ENCODE peak calls at places on chromosomes 7 and 10, in seven cellular contexts. E, C, T, N, R, H and V are unnamed samples.

GRCh38 chr7:143395187-143396149 is 13.2 kb downstream of the EPHA1 start:
- DNase-seq in E (peak), C (peak), N (no peak), R (no peak), H (no peak), T (no peak), V (no peak)

GRCh38 chr10:128493811-128494210 is 367.6 kb upstream of the MKI67 start:
- DNase-seq in E (no peak), T (no peak), H (no peak), R (no peak), C (no peak), N (no peak), V (no peak)

GRCh38 chr10:124956764-124957163 is 14.8 kb downstream of the ZRANB1 start:
- DNase-seq in N (no peak), H (no peak), C (no peak), R (no peak), E (no peak), T (no peak), V (no peak)

GRCh38 chr7:33186187-33186586 is 56.8 kb downstream of the BBS9 start:
- DNase-seq in N (no peak), E (no peak), C (no peak), T (peak), H (no peak), R (peak), V (no peak)

GRCh38 chr10:52318136-52318810 is 4.2 kb downstream of the DKK1 start:
- DNase-seq in H (no peak), C (no peak), T (peak), R (peak), E (no peak), N (no peak), V (no peak)

GRCh38 chr7:136869991-136870798 is 1.7 kb downstream of the CHRM2 start:
- DNase-seq in E (peak), C (no peak), N (peak), H (peak), T (no peak), R (no peak), V (no peak)

GRCh38 chr10:78717200-78717599 is 351.6 kb upstream of the ZMIZ1 start:
- DNase-seq in C (no peak), H (no peak), N (no peak), R (peak), E (no peak), T (peak), V (no peak)

GRCh38 chr10:47339759-47340612 is 8.2 kb upstream of the RBP3 start:
- DNase-seq in N (no peak), E (no peak), T (no peak), H (peak), C (no peak), R (no peak), V (no peak)

GRCh38 chr7:7567898-7568531 is 1.3 kb downstream of the MIOS start:
- DNase-seq in T (no peak), N (no peak), R (no peak), C (no peak), E (no peak), H (no peak), V (no peak)

GRCh38 chr10:79061441-79062315 is 7.1 kb upstream of the ZMIZ1 start:
- DNase-seq in N (no peak), E (peak), R (no peak), C (peak), T (no peak), H (no peak), V (no peak)

GRCh38 chr10:45224219-45224841 is 91.1 kb downstream of the OR13A1 start:
- DNase-seq in T (no peak), E (no peak), R (no peak), N (no peak), H (no peak), C (no peak), V (no peak)

GRCh38 chr7:103794424-103794823 is 195.0 kb downstream of the RELN start:
- DNase-seq in C (no peak), E (no peak), H (no peak), T (no peak), R (no peak), N (no peak), V (no peak)
- TF ChIP-seq CTCF in C (no peak), E (no peak), H (no peak), T (no peak), R (no peak), N (no peak), V (no peak)

DNA sequence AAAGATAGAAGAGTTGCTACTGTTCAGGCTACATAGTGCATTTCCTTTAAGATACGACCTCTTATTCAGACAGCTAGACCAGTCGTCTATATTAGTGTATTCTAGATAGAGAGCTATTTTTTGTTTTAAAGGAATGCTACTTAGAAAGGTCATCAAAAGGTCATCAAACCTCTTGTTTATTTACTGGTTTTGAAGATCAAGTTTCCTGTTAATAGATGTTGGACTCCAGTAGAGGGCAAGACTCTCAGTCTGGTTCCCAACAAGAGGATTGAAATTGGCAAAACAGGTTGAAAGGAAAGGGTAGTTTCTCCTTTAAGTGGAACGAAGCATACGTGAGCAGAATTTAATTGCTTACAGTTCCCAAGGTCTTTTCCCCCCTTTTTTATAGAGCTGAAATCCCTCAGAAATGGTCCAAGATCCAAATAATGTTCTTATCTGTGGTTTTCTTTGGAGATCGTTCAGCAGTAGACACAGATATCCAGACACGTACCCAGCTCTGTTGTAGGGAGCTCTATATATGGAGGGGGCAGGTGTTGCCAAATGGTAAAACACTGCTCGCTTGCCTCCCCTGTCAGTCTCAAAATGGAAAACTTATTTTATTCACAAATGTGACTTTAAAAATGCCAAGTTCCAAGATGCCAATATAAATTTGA is 37.2 kb downstream of the BAMBI start:
- DNase-seq in T (peak), E (no peak), C (no peak), N (no peak), R (peak), H (no peak), V (no peak)
- H3K4me3 ChIP-seq in T (no peak), E (no peak), C (no peak), N (no peak), R (no peak), H (no peak), V (no peak)

DNA sequence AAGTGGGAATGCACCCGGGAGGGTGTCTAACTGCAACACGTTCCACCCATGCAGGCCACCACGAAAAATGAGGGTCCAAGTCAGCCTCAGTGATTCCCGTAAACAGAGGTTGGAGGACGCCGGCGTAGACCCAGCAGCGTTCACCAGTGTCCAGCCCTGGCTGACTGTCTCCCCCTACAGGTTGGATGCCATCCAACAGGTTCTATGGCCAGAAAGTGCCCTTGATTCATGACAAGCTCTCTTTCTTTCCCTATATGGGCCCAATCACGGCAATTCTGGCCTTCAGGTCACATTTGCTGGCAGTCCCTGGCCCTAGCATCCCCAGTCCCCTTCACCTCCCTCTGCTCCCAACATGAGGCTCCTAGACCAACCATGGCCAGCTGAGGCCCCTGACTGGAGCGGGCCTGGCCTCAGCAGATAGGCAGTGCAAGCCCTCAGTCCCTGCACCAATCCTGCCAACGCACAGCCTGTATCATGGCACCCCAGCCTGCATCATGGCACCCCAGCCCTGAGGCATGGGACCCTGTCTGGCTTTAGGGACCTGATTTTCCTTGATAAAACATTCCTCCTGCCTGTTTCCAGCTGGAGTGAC is 227.4 kb downstream of the GRID1 start:
- DNase-seq in N (peak), R (peak), H (peak), E (no peak), C (no peak), T (no peak), V (no peak)
- TF ChIP-seq CTCF in N (peak), R (peak), H (peak), E (peak), C (peak), T (no peak), V (peak)

GRCh38 chr7:150406565-150407421 is 27.7 kb downstream of the ZNF775 start:
- DNase-seq in E (no peak), T (peak), N (no peak), H (peak), R (peak), C (peak), V (no peak)
- H3K4me3 ChIP-seq in E (peak), T (peak), N (no peak), H (peak), R (peak), C (no peak), V (peak)

DNA sequence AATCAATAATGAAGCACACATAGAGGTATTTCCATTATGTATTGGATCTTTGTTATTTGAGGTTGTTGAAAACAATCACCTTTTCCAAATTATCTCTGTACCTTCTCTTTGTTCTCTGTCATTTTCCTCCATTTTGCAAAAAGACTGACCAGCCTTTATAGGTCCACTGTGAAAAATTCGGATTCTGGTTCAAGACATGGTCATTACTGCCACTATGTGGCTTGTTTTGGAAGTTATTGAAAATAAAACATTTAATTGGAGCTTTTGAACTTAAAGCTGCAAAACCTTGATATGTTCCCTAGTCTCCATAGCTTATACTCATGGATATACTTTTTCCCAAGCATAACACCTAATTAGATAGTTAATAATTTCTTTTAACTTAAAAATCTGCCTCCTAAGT is 1094.4 kb downstream of the NRG3 start:
- DNase-seq in E (no peak), R (peak), H (no peak), N (no peak), T (peak), C (no peak), V (no peak)
- TF ChIP-seq CTCF in E (peak), R (peak), H (peak), N (no peak), T (no peak), C (peak), V (peak)

GRCh38 chr7:102942883-102943261 is 30.1 kb downstream of the LRRC17 start:
- DNase-seq in T (peak), H (no peak), C (no peak), N (no peak), R (no peak), E (no peak), V (no peak)
- H3K4me3 ChIP-seq in T (no peak), H (no peak), C (no peak), N (no peak), R (no peak), E (no peak), V (no peak)

GRCh38 chr10:116511365-116511764 is 34.4 kb upstream of the PNLIP start:
- DNase-seq in T (no peak), E (no peak), R (no peak), C (no peak), H (no peak), N (no peak), V (no peak)
- TF ChIP-seq CTCF in T (no peak), E (peak), R (no peak), C (no peak), H (no peak), N (peak), V (no peak)

DNA sequence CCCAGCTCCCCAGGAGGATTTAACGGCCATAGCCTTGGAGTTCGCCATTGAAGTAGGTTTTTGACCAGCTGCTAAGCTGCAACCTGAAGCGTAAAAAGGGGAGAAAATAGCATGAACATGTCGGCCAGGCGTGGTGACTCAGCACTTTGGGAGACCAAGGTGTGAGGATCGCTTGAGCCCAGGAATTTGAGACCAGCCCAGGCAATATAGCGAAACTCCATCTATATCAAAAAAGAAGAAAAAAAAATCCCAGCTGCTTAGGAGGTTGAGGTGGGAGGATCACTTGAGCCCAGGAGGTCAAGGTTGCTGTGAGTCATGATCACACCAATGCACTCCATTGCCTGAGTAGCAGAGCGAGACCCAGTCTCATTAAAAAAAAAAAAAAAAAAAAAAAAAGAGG is 32.2 kb upstream of the MCU start:
- DNase-seq in T (no peak), N (no peak), H (no peak), E (no peak), R (peak), C (peak), V (no peak)
- H3K4me3 ChIP-seq in T (no peak), N (no peak), H (no peak), E (no peak), R (no peak), C (no peak), V (no peak)

GRCh38 chr10:48450811-48451466 is 144.5 kb downstream of the MAPK8 start:
- DNase-seq in E (peak), T (no peak), R (no peak), C (no peak), H (no peak), N (peak), V (no peak)
- TF ChIP-seq CTCF in E (no peak), T (no peak), R (no peak), C (no peak), H (no peak), N (no peak), V (no peak)